ENCODE peak calls at places on chromosomes 12 and 14, in nine cellular contexts. C is upper lobe of right lung; K is AG04450; J is fibroblast of mammary gland; M is ovary; D is CD8-positive, alpha-beta T cell; Y is HCT116; A is NB4; F is HFF-Myc. N is an unnamed sample.

GRCh38 chr14:80587096-80587724 is 354.3 kb downstream of the CEP128 start:
- DNase-seq in D (no peak), F (peak; percentile 9), C (no peak), J (peak; percentile 62), M (no peak), Y (peak; percentile 21), A (peak; percentile 31), K (no peak), N (no peak)

GRCh38 chr14:50022661-50023060 is 93.7 kb downstream of the VCPKMT start:
- DNase-seq in C (no peak), D (no peak), Y (no peak), F (no peak), A (no peak), K (no peak), J (no peak), M (no peak), N (no peak)

GRCh38 chr12:96908170-96908675 is 1.2 kb downstream of the NEDD1 start:
- DNase-seq in K (no peak), F (no peak), J (no peak), D (no peak), M (no peak), C (no peak), A (peak; percentile 27), Y (no peak), N (no peak)

GRCh38 chr12:6866920-6867406 is 368 bp upstream of the TPI1 start:
- DNase-seq in F (no peak), J (no peak), M (no peak), K (no peak), A (no peak), Y (no peak), C (no peak), D (no peak), N (no peak)

GRCh38 chr12:105977256-105978051 is 161.3 kb downstream of the NUAK1 start:
- DNase-seq in M (no peak), A (no peak), D (no peak), C (no peak), Y (no peak), F (peak; percentile 37), J (peak; percentile 52), K (peak; percentile 74), N (no peak)

GRCh38 chr14:42299692-42300091 is 693.0 kb downstream of the LRFN5 start:
- DNase-seq in K (no peak), C (no peak), Y (no peak), M (no peak), J (no peak), F (no peak), A (no peak), D (no peak), N (no peak)

GRCh38 chr12:107541001-107541400 is 144.6 kb upstream of the PWP1 start:
- DNase-seq in J (no peak), K (no peak), C (no peak), M (no peak), D (no peak), Y (no peak), F (no peak), A (no peak), N (no peak)

GRCh38 chr12:119749666-119750065 is 81.7 kb downstream of the PRKAB1 start:
- DNase-seq in D (no peak), M (no peak), F (no peak), A (no peak), C (no peak), K (no peak), Y (no peak), J (no peak), N (no peak)

GRCh38 chr12:62481843-62482540 is 15.4 kb downstream of the MON2 start:
- DNase-seq in M (no peak), Y (no peak), D (no peak), A (no peak), J (no peak), K (no peak), C (no peak), F (no peak), N (no peak)

GRCh38 chr14:70981005-70981952 is 74.0 kb downstream of the PCNX1 start:
- DNase-seq in J (no peak), A (peak; percentile 74), K (no peak), Y (no peak), C (no peak), F (no peak), M (no peak), D (no peak), N (no peak)

GRCh38 chr14:29928342-29928640 is 644 bp upstream of the PRKD1 start:
- DNase-seq in K (no peak), F (no peak), Y (no peak), J (no peak), C (no peak), D (no peak), M (no peak), A (no peak), N (no peak)

GRCh38 chr12:44889162-44889561 is 13.0 kb upstream of the NELL2 start:
- DNase-seq in J (no peak), C (no peak), K (no peak), A (no peak), Y (no peak), D (no peak), F (no peak), M (no peak), N (no peak)

GRCh38 chr12:80129895-80130535 is 30.7 kb downstream of the OTOGL start:
- DNase-seq in D (no peak), J (no peak), K (no peak), A (no peak), Y (no peak), C (no peak), F (no peak), M (no peak), N (no peak)

GRCh38 chr14:106681161-106681955 is 1155.0 kb downstream of the TMEM121 start:
- DNase-seq in K (no peak), J (no peak), D (no peak), A (no peak), C (no peak), F (no peak), Y (no peak), M (no peak), N (no peak)

GRCh38 chr12:94813314-94813713 is 163.0 kb upstream of the TMCC3 start:
- DNase-seq in F (no peak), K (no peak), A (no peak), M (no peak), D (no peak), Y (no peak), J (no peak), C (no peak), N (no peak)

GRCh38 chr14:34623506-34623905 is 6.4 kb downstream of the SNX6 start:
- DNase-seq in D (no peak), J (no peak), M (no peak), C (no peak), Y (no peak), K (no peak), A (no peak), F (no peak), N (no peak)

GRCh38 chr14:74618078-74618952 is 6.3 kb upstream of the LTBP2 start:
- DNase-seq in A (peak; percentile 80), C (no peak), M (no peak), F (peak; percentile 77), K (no peak), D (peak; percentile 66), J (peak; percentile 84), Y (peak; percentile 88), N (no peak)

GRCh38 chr14:26395726-26396125 is 202.1 kb downstream of the NOVA1 start:
- DNase-seq in F (no peak), C (no peak), A (no peak), M (no peak), J (no peak), K (no peak), D (no peak), Y (no peak), N (no peak)

GRCh38 chr12:104521731-104522130 is 65.0 kb downstream of the CHST11 start:
- DNase-seq in M (no peak), C (no peak), K (no peak), D (no peak), Y (no peak), F (no peak), A (no peak), J (peak; percentile 61), N (no peak)
- TF ChIP-seq CTCF in M (no peak), C (no peak), K (no peak), D (no peak), Y (no peak), F (no peak), A (no peak), J (no peak), N (no peak)

DNA sequence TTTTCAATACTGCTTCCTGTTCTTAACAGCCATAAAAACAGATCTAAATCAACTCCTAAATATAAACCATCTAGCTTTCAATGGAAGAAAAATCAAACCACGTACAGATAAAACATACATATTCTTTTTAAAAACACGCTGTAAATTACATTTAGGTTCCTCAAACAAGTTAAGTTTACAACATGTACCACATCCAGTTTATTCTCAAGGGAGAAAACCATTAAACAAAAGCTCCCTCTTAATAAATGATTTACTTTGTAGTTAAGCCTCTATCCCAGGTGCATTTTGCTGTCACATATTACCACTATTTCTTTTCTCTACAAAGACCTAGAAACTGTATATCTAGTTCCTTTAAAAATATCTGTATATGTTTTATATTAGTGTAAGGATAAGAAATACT is 3.1 kb downstream of the NUMB start:
- DNase-seq in F (no peak), D (no peak), K (no peak), Y (no peak), A (peak; percentile 42), M (no peak), J (no peak), C (no peak), N (no peak)
- H3K4me3 ChIP-seq in F (no peak overlapping the region), D (no peak overlapping the region), K (peak overlapping the region; percentile 17), Y (no peak overlapping the region), A (peak overlapping the region; percentile 37), M (no peak overlapping the region), J (peak overlapping the region; percentile 17), C (peak overlapping the region; percentile 9), N (no peak overlapping the region)

DNA sequence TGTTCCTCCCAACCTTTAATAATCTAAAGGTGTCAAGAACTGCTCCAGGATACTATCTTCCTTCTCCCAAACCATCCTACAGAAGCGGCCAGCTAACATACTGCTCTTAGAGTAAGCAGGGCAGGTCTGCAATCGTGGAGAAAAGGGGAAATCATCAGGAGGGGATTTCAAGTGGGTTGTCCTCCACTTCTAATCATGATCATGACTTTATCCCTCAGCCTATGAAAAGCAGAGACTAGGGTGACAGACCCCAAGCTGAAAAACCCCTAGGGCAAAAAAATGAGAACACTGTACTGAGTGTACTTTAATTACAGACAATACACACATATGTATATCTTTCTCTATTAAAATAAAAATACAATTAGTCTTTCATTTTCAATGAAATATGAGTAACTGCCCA is 13.9 kb downstream of the DUSP16 start:
- DNase-seq in J (no peak), K (no peak), D (no peak), A (no peak), M (no peak), F (no peak), Y (no peak), C (no peak), N (no peak)
- TF ChIP-seq CTCF in J (no peak), K (no peak), D (no peak), A (no peak), M (no peak), F (no peak), Y (no peak), C (no peak), N (no peak)

DNA sequence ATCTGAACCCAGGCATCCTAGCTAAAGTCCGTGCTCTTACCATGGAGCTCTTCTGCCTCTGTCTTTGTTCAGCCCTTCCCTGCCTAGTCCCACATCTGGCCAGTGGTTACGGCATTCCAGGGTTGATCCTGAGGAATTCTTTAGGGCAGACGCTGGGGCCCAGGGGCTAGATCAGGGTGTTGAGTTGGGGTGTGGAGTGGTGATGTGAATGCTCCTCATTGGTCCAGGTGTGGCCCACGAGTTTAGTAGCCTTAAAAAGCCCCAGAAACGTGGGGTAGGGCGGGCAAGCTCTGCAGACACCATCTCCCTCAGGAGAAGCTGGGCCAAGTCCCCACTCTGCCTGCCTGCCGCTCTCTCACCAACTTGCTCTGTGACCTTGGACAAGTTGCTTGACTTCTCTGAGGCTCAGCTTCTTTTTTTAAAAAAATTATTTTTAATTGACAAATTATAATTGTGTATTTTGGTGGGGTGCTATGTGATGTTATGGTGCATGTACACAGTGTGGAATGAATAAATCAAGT is 9.0 kb upstream of the SERPINA6 start:
- DNase-seq in D (no peak), K (no peak), J (no peak), F (no peak), A (no peak), C (no peak), Y (no peak), M (no peak), N (no peak)
- H3K4me3 ChIP-seq in D (no peak overlapping the region), K (no peak overlapping the region), J (no peak overlapping the region), F (no peak overlapping the region), A (no peak overlapping the region), C (no peak overlapping the region), Y (no peak overlapping the region), M (no peak overlapping the region), N (no peak overlapping the region)